ENCODE peak calls at places on chromosomes 1 and 21, in seven cellular contexts. S is brain microvascular endothelial cell, P is epithelial cell of proximal tubule, Q is HFF-Myc, D is GM12864, O is fibroblast of lung, R is GM23338. A is an unnamed sample.

GRCh38 chr1:112549590-112549989 is 40.8 kb downstream of the WNT2B start:
- DNase-seq in S (no peak), P (no peak), Q (no peak), D (no peak), O (no peak), R (no peak), A (no peak)

GRCh38 chr1:156577512-156577911 is 2.0 kb upstream of the TTC24 start:
- DNase-seq in S (no peak), P (no peak), Q (no peak), D (no peak), O (no peak), R (no peak), A (no peak)

GRCh38 chr1:113872219-113872934 is 865 bp upstream of the PTPN22 start:
- DNase-seq in S (no peak), P (no peak), Q (no peak), D (no peak), O (no peak), R (no peak), A (no peak)

GRCh38 chr21:44626262-44626661 is 631 bp upstream of the KRTAP10-9 start:
- DNase-seq in S (no peak), P (no peak), Q (no peak), D (no peak), O (no peak), R (no peak), A (no peak)

GRCh38 chr1:216523449-216524190 is 100.4 kb upstream of the USH2A start:
- DNase-seq in S (no peak), P (no peak), Q (no peak), D (peak; percentile 15), O (peak; percentile 42), R (no peak), A (no peak)

GRCh38 chr1:209755926-209756607 is at the start of gene TRAF3IP3:
- DNase-seq in S (no peak), P (no peak), Q (no peak), D (peak; percentile 93), O (no peak), R (no peak), A (no peak)

GRCh38 chr1:29676496-29676895 is 440.2 kb downstream of the PTPRU start:
- DNase-seq in S (no peak), P (no peak), Q (no peak), D (no peak), O (no peak), R (no peak), A (no peak)

GRCh38 chr1:75937034-75937433 is 4.8 kb upstream of the ASB17 start:
- DNase-seq in S (no peak), P (no peak), Q (peak; percentile 21), D (no peak), O (peak; percentile 47), R (no peak), A (no peak)

GRCh38 chr1:2425875-2426274 is 13.5 kb upstream of the PEX10 start:
- DNase-seq in S (no peak), P (no peak), Q (no peak), D (no peak), O (no peak), R (no peak), A (no peak)

GRCh38 chr1:31366796-31367195 is 6.1 kb downstream of the FABP3 start:
- DNase-seq in S (no peak), P (no peak), Q (no peak), D (no peak), O (no peak), R (peak; percentile 57), A (no peak)

GRCh38 chr1:232223309-232223708 is 406.6 kb downstream of the SIPA1L2 start:
- DNase-seq in S (no peak), P (no peak), Q (no peak), D (no peak), O (no peak), R (no peak), A (no peak)

GRCh38 chr1:197618065-197618464 is 157.2 kb downstream of the DENND1B start:
- DNase-seq in S (peak; percentile 2), P (no peak), Q (no peak), D (no peak), O (peak; percentile 9), R (no peak), A (no peak)

GRCh38 chr1:71706030-71706671 is 576.2 kb downstream of the NEGR1 start:
- DNase-seq in S (no peak), P (no peak), Q (peak; percentile 52), D (no peak), O (no peak), R (no peak), A (no peak)

GRCh38 chr1:10575616-10576015 is 100.9 kb downstream of the PEX14 start:
- DNase-seq in S (peak; percentile 11), P (no peak), Q (peak; percentile 35), D (no peak), O (peak; percentile 87), R (no peak), A (peak; percentile 34)

GRCh38 chr1:234340528-234340927 is 32.7 kb upstream of the COA6 start:
- DNase-seq in S (no peak), P (no peak), Q (no peak), D (no peak), O (no peak), R (no peak), A (no peak)

GRCh38 chr1:81174052-81174451 is 626.7 kb upstream of the ADGRL2 start:
- DNase-seq in S (no peak), P (no peak), Q (no peak), D (no peak), O (peak; percentile 18), R (no peak), A (no peak)

GRCh38 chr1:213852107-213852506 is 135.7 kb upstream of the PROX1 start:
- DNase-seq in S (no peak), P (no peak), Q (no peak), D (no peak), O (no peak), R (no peak), A (no peak)

GRCh38 chr21:36700295-36700960 is 1.5 kb downstream of the SIM2 start:
- DNase-seq in S (no peak), P (no peak), Q (no peak), D (no peak), O (no peak), R (peak; percentile 32), A (no peak)

GRCh38 chr1:213513006-213513405 is 462.0 kb downstream of the RPS6KC1 start:
- DNase-seq in S (no peak), P (no peak), Q (no peak), D (no peak), O (no peak), R (no peak), A (no peak)

GRCh38 chr1:225896937-225897549 is 8.1 kb upstream of the LEFTY1 start:
- DNase-seq in S (no peak), P (peak; percentile 65), Q (no peak), D (peak; percentile 76), O (peak; percentile 20), R (no peak), A (peak; percentile 41)

GRCh38 chr1:54812801-54813478 is 11.8 kb upstream of the TTC22 start:
- DNase-seq in S (no peak), P (no peak), Q (no peak), D (no peak), O (no peak), R (no peak), A (no peak)

GRCh38 chr1:152108899-152109222 is 6.4 kb downstream of the TCHH start:
- DNase-seq in S (no peak), P (no peak), Q (no peak), D (no peak), O (no peak), R (peak; percentile 76), A (no peak)
- H3K4me3 ChIP-seq in S (no peak overlapping the region), P (peak overlapping the region; percentile 57), Q (no peak overlapping the region), D (no peak overlapping the region), O (peak overlapping the region; percentile 27), R (peak overlapping the region; percentile 59), A (no peak overlapping the region)

GRCh38 chr1:177181280-177181630 is 10.5 kb downstream of the BRINP2 start:
- DNase-seq in S (no peak), P (no peak), Q (no peak), D (no peak), O (no peak), R (peak; percentile 54), A (no peak)

GRCh38 chr1:177185209-177185608 is 14.5 kb downstream of the BRINP2 start:
- DNase-seq in S (peak; percentile 47), P (no peak), Q (no peak), D (no peak), O (no peak), R (peak; percentile 69), A (no peak)

GRCh38 chr1:177183801-177184200 is 13.0 kb downstream of the BRINP2 start:
- DNase-seq in S (no peak), P (no peak), Q (no peak), D (no peak), O (no peak), R (no peak), A (no peak)

GRCh38 chr1:177181631-177182291 is 11.0 kb downstream of the BRINP2 start:
- DNase-seq in S (peak; percentile 34), P (no peak), Q (peak; percentile 20), D (no peak), O (peak; percentile 29), R (peak; percentile 92), A (no peak)
- TF ChIP-seq CTCF in S (peak; percentile 89), P (peak; percentile 82), Q (peak; percentile 86), D (peak; percentile 83), O (peak; percentile 79), R (peak; percentile 85), A (peak; percentile 89)

GRCh38 chr21:35139382-35139715 is 90.2 kb upstream of the RUNX1 start:
- DNase-seq in S (no peak), P (no peak), Q (no peak), D (no peak), O (peak; percentile 55), R (no peak), A (no peak)
- H3K4me3 ChIP-seq in S (no peak overlapping the region), P (no peak overlapping the region), Q (no peak overlapping the region), D (no peak overlapping the region), O (no peak overlapping the region), R (no peak overlapping the region), A (no peak overlapping the region)

GRCh38 chr1:230761443-230762167 is 14.4 kb downstream of the CAPN9 start:
- DNase-seq in S (no peak), P (no peak), Q (no peak), D (no peak), O (no peak), R (no peak), A (no peak)

GRCh38 chr1:230758705-230759354 is 11.6 kb downstream of the CAPN9 start:
- DNase-seq in S (no peak), P (no peak), Q (peak; percentile 72), D (no peak), O (no peak), R (no peak), A (no peak)

GRCh38 chr1:230763927-230764591 is 16.9 kb downstream of the CAPN9 start:
- DNase-seq in S (no peak), P (no peak), Q (no peak), D (no peak), O (no peak), R (no peak), A (no peak)

GRCh38 chr1:230757856-230758704 is 10.9 kb downstream of the CAPN9 start:
- DNase-seq in S (no peak), P (no peak), Q (no peak), D (no peak), O (no peak), R (no peak), A (no peak)

DNA sequence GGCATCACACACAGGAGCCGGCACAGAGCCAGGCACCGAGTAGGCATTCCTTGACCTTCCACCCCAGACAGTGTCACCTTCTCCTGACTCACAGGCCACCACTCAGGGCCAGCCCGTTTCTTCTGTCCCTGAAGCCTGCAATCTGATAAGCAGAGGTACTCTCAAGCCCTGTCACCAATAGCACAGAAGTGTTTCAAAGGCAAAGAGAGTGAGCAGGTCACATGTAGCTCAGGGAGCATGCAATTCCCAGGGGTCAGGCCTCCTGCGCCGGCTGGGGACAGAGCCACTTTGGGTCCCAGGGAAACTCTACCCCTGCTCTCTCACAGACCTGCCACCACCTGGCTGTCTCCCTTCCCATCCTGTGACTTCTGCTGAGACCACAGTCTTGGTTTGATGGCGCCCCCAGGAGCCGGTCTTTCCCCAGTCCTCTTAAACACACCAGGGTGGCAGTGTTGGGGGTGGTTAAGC is 13.2 kb downstream of the CAPN9 start:
- DNase-seq in S (no peak), P (no peak), Q (no peak), D (no peak), O (no peak), R (peak; percentile 47), A (no peak)
- TF ChIP-seq CTCF in S (no peak), P (peak; percentile 19), Q (no peak), D (no peak), O (no peak), R (peak; percentile 86), A (no peak)

A was measured in kidney epithelial cell.